ENCODE peak calls at places on chromosomes 2 and 18, in nine cellular contexts. A is fibroblast of mammary gland, U is foreskin fibroblast, O is H7, X is prostate gland, T is heart left ventricle, E is dorsolateral prefrontal cortex, K is colonic mucosa, W is Karpas-422. R is an unnamed sample.
A peak's percentile ranks its signal among the peaks of the same experiment; 100 is the strongest.

GRCh38 chr18:79600141-79600540 is 79.5 kb upstream of the CTDP1 start:
- DNase-seq in A (no peak), U (no peak), O (no peak), X (no peak), T (peak; percentile 15), E (no peak), K (no peak), W (no peak), R (no peak)

GRCh38 chr2:20242727-20243377 is 17.9 kb upstream of the SDC1 start:
- DNase-seq in A (no peak), U (no peak), O (peak; percentile 69), X (no peak), T (no peak), E (no peak), K (no peak), W (no peak), R (no peak)

GRCh38 chr2:54512663-54513363 is 56.7 kb downstream of the SPTBN1 start:
- DNase-seq in A (no peak), U (no peak), O (no peak), X (no peak), T (no peak), E (no peak), K (no peak), W (no peak), R (no peak)

GRCh38 chr18:44804033-44804432 is 123.3 kb downstream of the SETBP1 start:
- DNase-seq in A (peak; percentile 40), U (peak; percentile 48), O (no peak), X (no peak), T (no peak), E (no peak), K (no peak), W (no peak), R (no peak)

GRCh38 chr2:44777542-44777941 is 164.0 kb upstream of the SIX3 start:
- DNase-seq in A (no peak), U (no peak), O (peak; percentile 47), X (no peak), T (no peak), E (no peak), K (no peak), W (peak; percentile 89), R (no peak)

GRCh38 chr2:11877764-11878163 is 131.3 kb downstream of the LPIN1 start:
- DNase-seq in A (no peak), U (no peak), O (no peak), X (no peak), T (no peak), E (no peak), K (no peak), W (no peak), R (no peak)

GRCh38 chr2:189163889-189164288 is 15.7 kb downstream of the COL5A2 start:
- DNase-seq in A (peak; percentile 61), U (peak; percentile 79), O (no peak), X (no peak), T (no peak), E (no peak), K (no peak), W (no peak), R (peak; percentile 84)

GRCh38 chr18:28837100-28837499 is 660.2 kb upstream of the CDH2 start:
- DNase-seq in A (no peak), U (no peak), O (no peak), X (no peak), T (no peak), E (no peak), K (no peak), W (no peak), R (no peak)

GRCh38 chr18:72692086-72692485 is 147.9 kb upstream of the CBLN2 start:
- DNase-seq in A (no peak), U (no peak), O (peak; percentile 68), X (no peak), T (no peak), E (no peak), K (peak; percentile 46), W (no peak), R (no peak)

GRCh38 chr18:10241571-10241970 is 212.9 kb upstream of the APCDD1 start:
- DNase-seq in A (no peak), U (no peak), O (no peak), X (no peak), T (no peak), E (no peak), K (no peak), W (no peak), R (no peak)

GRCh38 chr2:61165946-61166345 is 4.0 kb downstream of the C2orf74 start:
- DNase-seq in A (no peak), U (no peak), O (no peak), X (no peak), T (no peak), E (no peak), K (no peak), W (no peak), R (no peak)

GRCh38 chr18:11389281-11389680 is 220.1 kb upstream of the SLC35G4 start:
- DNase-seq in A (no peak), U (no peak), O (no peak), X (no peak), T (no peak), E (no peak), K (no peak), W (no peak), R (no peak)

GRCh38 chr18:35268811-35269210 is 21.2 kb downstream of the ZSCAN30 start:
- DNase-seq in A (no peak), U (no peak), O (no peak), X (no peak), T (no peak), E (no peak), K (no peak), W (no peak), R (no peak)

DNA sequence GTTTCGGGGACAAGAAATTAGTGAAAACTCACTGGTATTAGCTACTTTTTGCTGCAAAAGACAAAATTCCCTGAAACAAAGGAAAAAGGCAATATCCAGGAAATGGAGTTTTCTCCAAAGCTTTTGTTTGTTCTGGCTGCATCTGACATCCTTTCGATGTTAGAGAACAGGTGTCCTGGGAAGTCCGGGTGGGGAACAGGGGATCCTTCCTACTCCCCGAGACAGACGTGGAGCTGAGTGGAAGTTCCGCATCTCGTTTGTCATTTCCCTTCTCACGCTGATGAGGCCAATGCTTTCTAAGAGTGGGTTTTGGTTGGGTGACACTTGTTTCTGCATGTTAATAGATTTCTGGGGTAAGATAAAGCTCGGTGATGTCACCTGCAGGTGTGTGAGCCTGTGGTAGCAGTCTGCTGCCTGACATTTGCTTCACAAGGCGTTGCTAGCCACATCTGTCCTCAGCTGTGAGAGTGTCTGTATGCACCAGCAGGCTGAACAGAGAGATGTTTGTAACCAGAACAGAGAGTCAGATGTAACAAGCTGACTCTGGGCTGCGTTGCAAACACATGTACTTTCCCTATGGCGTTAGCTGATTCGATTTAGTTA is 125.9 kb downstream of the ACOXL start:
- DNase-seq in A (no peak), U (no peak), O (no peak), X (no peak), T (no peak), E (peak; percentile 72), K (no peak), W (peak; percentile 74), R (no peak)
- H3K4me3 ChIP-seq in A (no peak overlapping the region), U (no peak overlapping the region), O (no peak overlapping the region), X (no peak overlapping the region), T (no peak overlapping the region), E (peak overlapping the region; percentile 35), K (no peak overlapping the region), W (peak overlapping the region; percentile 56), R (no peak overlapping the region)

DNA sequence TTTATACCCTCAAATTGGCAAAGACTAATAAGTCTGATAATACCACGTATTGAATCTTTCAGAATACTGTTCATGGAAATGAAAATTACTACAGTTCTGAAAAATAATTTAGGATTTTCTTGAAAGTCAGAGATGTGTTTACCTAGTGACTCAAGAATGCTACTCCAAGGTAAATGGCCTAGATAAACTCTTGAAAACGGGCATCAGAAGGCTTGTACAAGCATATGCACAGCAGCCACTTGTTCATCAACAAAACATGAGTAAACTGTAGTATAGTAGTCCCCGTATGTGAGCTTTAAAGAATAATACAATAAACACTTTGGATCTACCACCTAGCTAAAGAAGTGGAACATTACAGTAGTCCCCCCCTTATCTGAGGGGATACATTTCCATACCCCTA is 157.5 kb downstream of the THADA start:
- DNase-seq in A (no peak), U (no peak), O (no peak), X (no peak), T (no peak), E (no peak), K (no peak), W (no peak), R (no peak)
- H3K4me3 ChIP-seq in A (no peak overlapping the region), U (no peak overlapping the region), O (no peak overlapping the region), X (no peak overlapping the region), T (no peak overlapping the region), E (no peak overlapping the region), K (no peak overlapping the region), W (no peak overlapping the region), R (no peak overlapping the region)

DNA sequence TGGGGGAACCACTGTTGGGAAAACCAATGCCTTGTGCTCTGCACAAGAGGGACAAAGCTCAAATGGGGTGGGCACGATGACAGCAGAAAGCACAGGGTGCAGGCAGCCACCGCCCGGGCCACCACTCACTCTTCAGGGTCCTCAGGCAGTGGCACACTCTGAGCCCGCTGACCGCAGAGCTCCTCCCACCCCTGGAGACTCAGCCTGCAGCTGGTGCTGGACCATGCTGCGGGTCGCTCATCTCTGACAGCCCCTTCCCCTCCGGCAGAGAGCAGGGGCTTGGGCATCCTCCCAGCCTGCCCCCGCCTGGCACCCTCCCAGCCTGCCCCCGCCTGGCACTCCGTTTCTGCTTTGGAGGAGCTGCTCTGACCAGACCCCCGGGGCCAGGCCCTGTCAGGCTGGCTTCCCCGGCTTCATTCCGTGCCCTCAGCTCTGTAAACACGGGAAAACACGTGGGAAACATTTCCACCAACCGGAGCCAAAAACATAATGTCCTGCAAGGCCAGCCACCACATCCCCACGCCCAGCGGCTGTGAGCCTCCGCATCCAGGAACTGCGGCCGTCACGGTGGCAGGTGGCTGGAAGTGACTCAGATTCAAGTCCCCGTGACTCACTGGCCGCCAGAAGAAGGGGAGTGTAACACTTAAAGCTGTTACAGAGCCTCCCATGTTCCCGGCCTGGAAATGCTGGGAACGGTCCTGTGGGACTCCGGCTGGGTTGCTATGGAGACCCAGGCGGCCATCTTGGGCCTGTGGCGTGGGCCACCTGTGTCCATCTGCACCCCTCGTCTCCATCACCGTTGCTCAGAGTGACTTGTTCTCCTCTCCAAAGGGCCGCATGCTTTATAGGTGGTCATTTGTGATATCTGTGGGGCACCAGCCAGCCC is 6.8 kb upstream of the SNED1 start:
- DNase-seq in A (peak; percentile 98), U (peak; percentile 100), O (peak; percentile 63), X (peak; percentile 92), T (peak; percentile 70), E (peak; percentile 88), K (peak; percentile 63), W (no peak), R (peak; percentile 80)
- H3K4me3 ChIP-seq in A (no peak overlapping the region), U (no peak overlapping the region), O (no peak overlapping the region), X (no peak overlapping the region), T (no peak overlapping the region), E (no peak overlapping the region), K (no peak overlapping the region), W (no peak overlapping the region), R (no peak overlapping the region)

DNA sequence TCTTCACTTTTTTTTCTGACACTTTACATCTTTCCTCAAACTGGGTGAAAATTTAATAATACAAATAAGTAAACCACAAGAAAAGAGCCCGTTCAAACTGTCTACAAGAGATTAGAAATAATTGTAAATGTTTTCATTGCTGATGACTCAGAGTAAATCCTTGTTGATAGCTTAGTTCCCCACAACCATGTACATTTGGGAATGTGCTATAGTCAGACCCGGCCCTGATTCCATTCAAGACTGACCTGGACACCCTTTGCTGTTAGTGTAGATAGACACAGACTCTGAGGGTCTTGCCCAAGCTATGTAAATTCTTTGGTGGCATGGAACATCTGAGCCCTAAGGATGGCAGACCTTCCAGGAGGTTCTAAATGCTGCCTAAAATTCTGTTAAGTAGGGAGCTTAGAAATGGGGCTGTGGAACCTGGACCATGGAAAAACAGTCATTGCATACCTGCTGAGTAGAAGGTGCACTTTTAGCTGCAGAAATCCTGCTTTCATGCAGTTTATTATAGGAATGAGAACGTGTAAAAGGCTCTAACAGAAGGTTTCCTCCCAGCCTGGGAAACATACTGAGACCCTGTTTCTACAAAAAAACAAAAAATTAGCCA is 3.7 kb downstream of the MALT1 start:
- DNase-seq in A (no peak), U (no peak), O (no peak), X (no peak), T (no peak), E (no peak), K (no peak), W (no peak), R (no peak)
- H3K4me3 ChIP-seq in A (no peak overlapping the region), U (no peak overlapping the region), O (no peak overlapping the region), X (no peak overlapping the region), T (no peak overlapping the region), E (no peak overlapping the region), K (no peak overlapping the region), W (no peak overlapping the region), R (no peak overlapping the region)